ENCODE peak calls at places on chromosome 16, in six cellular contexts. R is upper lobe of right lung, D is PC-9, N is pancreas, G is body of pancreas, S is kidney epithelial cell. X is an unnamed sample.

GRCh38 chr16:30354423-30355143 is 525 bp downstream of the CD2BP2 start:
- DNase-seq in R (no peak), D (peak; percentile 16), N (no peak), G (no peak), S (no peak), X (no peak)

GRCh38 chr16:21656795-21657768 is 4.7 kb upstream of the IGSF6 start:
- DNase-seq in R (no peak), D (peak; percentile 24), N (no peak), G (peak; percentile 42), S (peak; percentile 14), X (peak; percentile 63)

GRCh38 chr16:12976936-12977335 is 75.5 kb downstream of the SHISA9 start:
- DNase-seq in R (no peak), D (peak; percentile 63), N (no peak), G (no peak), S (peak; percentile 21), X (no peak)

GRCh38 chr16:55911616-55912015 is 36.4 kb upstream of the CES5A start:
- DNase-seq in R (no peak), D (no peak), N (no peak), G (no peak), S (no peak), X (no peak)

GRCh38 chr16:89573826-89574680 is 1.5 kb upstream of the CPNE7 start:
- DNase-seq in R (no peak), D (no peak), N (no peak), G (no peak), S (no peak), X (no peak)

GRCh38 chr16:71709231-71709781 is 15.2 kb downstream of the PHLPP2 start:
- DNase-seq in R (no peak), D (peak; percentile 31), N (no peak), G (no peak), S (peak; percentile 37), X (no peak)

GRCh38 chr16:81745704-81746558 is 33.2 kb upstream of the PLCG2 start:
- DNase-seq in R (peak; percentile 85), D (peak; percentile 58), N (peak; percentile 53), G (peak; percentile 63), S (no peak), X (peak; percentile 85)

GRCh38 chr16:77070683-77071082 is 120.3 kb upstream of the MON1B start:
- DNase-seq in R (no peak), D (no peak), N (no peak), G (no peak), S (no peak), X (no peak)

GRCh38 chr16:61313931-61314330 is 722.3 kb downstream of the CDH8 start:
- DNase-seq in R (no peak), D (no peak), N (no peak), G (no peak), S (no peak), X (peak; percentile 18)

GRCh38 chr16:48384305-48384981 is 770 bp downstream of the SIAH1 start:
- DNase-seq in R (peak; percentile 85), D (peak; percentile 55), N (peak; percentile 51), G (peak; percentile 67), S (no peak), X (peak; percentile 80)

GRCh38 chr16:85536073-85536410 is 77.1 kb upstream of the GSE1 start:
- DNase-seq in R (no peak), D (no peak), N (no peak), G (peak; percentile 70), S (no peak), X (no peak)

GRCh38 chr16:1150511-1150982 is 2.4 kb upstream of the CACNA1H start:
- DNase-seq in R (no peak), D (no peak), N (no peak), G (no peak), S (no peak), X (no peak)

GRCh38 chr16:720507-720989 is 398 bp upstream of the ANTKMT start:
- DNase-seq in R (no peak), D (peak; percentile 55), N (no peak), G (peak; percentile 40), S (no peak), X (peak; percentile 80)

GRCh38 chr16:30692381-30693074 is 6.4 kb upstream of the SRCAP start:
- DNase-seq in R (no peak), D (no peak), N (no peak), G (no peak), S (no peak), X (no peak)

GRCh38 chr16:3149630-3150345 is 15.0 kb downstream of the ZNF213 start:
- DNase-seq in R (peak; percentile 89), D (peak; percentile 73), N (peak; percentile 70), G (peak; percentile 75), S (no peak), X (peak; percentile 84)

GRCh38 chr16:85395913-85396878 is 216.9 kb upstream of the GSE1 start:
- DNase-seq in R (peak; percentile 62), D (no peak), N (no peak), G (no peak), S (no peak), X (no peak)

GRCh38 chr16:4514606-4515005 is 24.0 kb downstream of the CDIP1 start:
- DNase-seq in R (no peak), D (no peak), N (no peak), G (no peak), S (no peak), X (no peak)

GRCh38 chr16:89897204-89897603 is 21.5 kb upstream of the MC1R start:
- DNase-seq in R (no peak), D (no peak), N (no peak), G (no peak), S (no peak), X (no peak)

GRCh38 chr16:72198021-72198420 is 26.1 kb upstream of the PMFBP1 start:
- DNase-seq in R (no peak), D (no peak), N (peak; percentile 34), G (peak; percentile 77), S (no peak), X (no peak)

GRCh38 chr16:88436796-88437195 is 16.3 kb upstream of the ZFPM1 start:
- DNase-seq in R (no peak), D (no peak), N (no peak), G (no peak), S (no peak), X (no peak)

GRCh38 chr16:72480926-72481325 is 309.0 kb upstream of the PMFBP1 start:
- DNase-seq in R (no peak), D (no peak), N (no peak), G (no peak), S (no peak), X (no peak)

GRCh38 chr16:12303649-12304048 is 327.1 kb downstream of the SNX29 start:
- DNase-seq in R (no peak), D (no peak), N (no peak), G (no peak), S (no peak), X (no peak)

GRCh38 chr16:22220076-22220453 is 14.0 kb downstream of the EEF2K start:
- DNase-seq in R (peak; percentile 78), D (no peak), N (no peak), G (peak; percentile 34), S (no peak), X (no peak)

GRCh38 chr16:48720266-48720665 is 110.3 kb upstream of the N4BP1 start:
- DNase-seq in R (no peak), D (no peak), N (no peak), G (no peak), S (no peak), X (no peak)

GRCh38 chr16:8108991-8109509 is 481.3 kb downstream of the TMEM114 start:
- DNase-seq in R (no peak), D (peak; percentile 22), N (no peak), G (no peak), S (no peak), X (no peak)

GRCh38 chr16:3030128-3030871 is 6.4 kb downstream of the BICDL2 start:
- DNase-seq in R (no peak), D (no peak), N (peak; percentile 7), G (no peak), S (no peak), X (no peak)

GRCh38 chr16:49524578-49525315 is 151.1 kb downstream of the C16orf78 start:
- DNase-seq in R (no peak), D (no peak), N (no peak), G (no peak), S (no peak), X (no peak)

GRCh38 chr16:68065716-68066305 is 19.4 kb upstream of the NFATC3 start:
- DNase-seq in R (no peak), D (no peak), N (no peak), G (no peak), S (no peak), X (no peak)

GRCh38 chr16:25097304-25097988 is 14.1 kb upstream of the LCMT1 start:
- DNase-seq in R (no peak), D (no peak), N (no peak), G (no peak), S (no peak), X (no peak)

GRCh38 chr16:31532120-31532519 is 4.4 kb downstream of the AHSP start:
- DNase-seq in R (no peak), D (no peak), N (no peak), G (no peak), S (no peak), X (no peak)

GRCh38 chr16:57994778-57995177 is 5.7 kb downstream of the ZNF319 start:
- DNase-seq in R (peak; percentile 84), D (peak; percentile 69), N (no peak), G (peak; percentile 64), S (no peak), X (peak; percentile 66)
- TF ChIP-seq CTCF in R (peak; percentile 41), D (peak; percentile 63), N (no peak), G (no peak), S (peak; percentile 52), X (peak; percentile 21)

GRCh38 chr16:54335230-54335629 is 48.6 kb upstream of the IRX3 start:
- DNase-seq in R (no peak), D (no peak), N (no peak), G (no peak), S (no peak), X (no peak)
- TF ChIP-seq CTCF in R (no peak), D (no peak), N (no peak), G (no peak), S (no peak), X (no peak)

GRCh38 chr16:14562691-14563491 is 67.2 kb downstream of the PARN start:
- DNase-seq in R (no peak), D (no peak), N (peak; percentile 27), G (peak; percentile 54), S (no peak), X (no peak)
- TF ChIP-seq CTCF in R (peak; percentile 20), D (no peak), N (peak; percentile 12), G (no peak), S (no peak), X (no peak)

GRCh38 chr16:20336955-20337354 is 9.6 kb upstream of the GP2 start:
- DNase-seq in R (no peak), D (no peak), N (no peak), G (peak; percentile 48), S (no peak), X (no peak)

GRCh38 chr16:20333120-20333519 is 5.8 kb upstream of the GP2 start:
- DNase-seq in R (no peak), D (no peak), N (peak; percentile 61), G (peak; percentile 78), S (no peak), X (no peak)

GRCh38 chr16:20332411-20332810 is 5.1 kb upstream of the GP2 start:
- DNase-seq in R (no peak), D (no peak), N (peak; percentile 64), G (no peak), S (no peak), X (no peak)

GRCh38 chr16:20331635-20332034 is 4.3 kb upstream of the GP2 start:
- DNase-seq in R (no peak), D (no peak), N (peak; percentile 74), G (peak; percentile 90), S (no peak), X (no peak)

GRCh38 chr16:20334396-20334795 is 7.1 kb upstream of the GP2 start:
- DNase-seq in R (no peak), D (no peak), N (no peak), G (no peak), S (no peak), X (no peak)
- TF ChIP-seq CTCF in R (no peak), D (no peak), N (no peak), G (no peak), S (no peak), X (no peak)

GRCh38 chr16:80437707-80438106 is 103.1 kb upstream of the DYNLRB2 start:
- DNase-seq in R (no peak), D (no peak), N (no peak), G (no peak), S (no peak), X (no peak)
- TF ChIP-seq CTCF in R (no peak), D (no peak), N (no peak), G (no peak), S (no peak), X (no peak)

X was measured in GM13976.